ENCODE peak calls at places on chromosomes 2 and 18, in nine cellular contexts. P is NCI-H69, K is foreskin fibroblast, Z is head of caudate nucleus, W is NCI-H2029 treated with DMSO at 0.1 percent for 48 hours, S is ELR, C is germinal center, J is progenitor cell of endocrine pancreas, T is H54. F is an unnamed sample.

GRCh38 chr2:11891591-11891990 is 145.2 kb downstream of the LPIN1 start:
- DNase-seq in K (no peak), T (no peak), J (no peak), C (no peak), Z (no peak), W (no peak), P (no peak), S (no peak), F (no peak)

GRCh38 chr18:22424564-22424963 is 6.8 kb upstream of the CTAGE1 start:
- DNase-seq in P (no peak), Z (no peak), S (no peak), J (no peak), K (no peak), C (no peak), W (no peak), T (no peak), F (no peak)

GRCh38 chr2:232537079-232537478 is 2.4 kb upstream of the CHRNG start:
- DNase-seq in Z (no peak), W (no peak), C (peak), J (no peak), P (peak), S (peak), T (no peak), K (no peak), F (no peak)

GRCh38 chr18:62101236-62101635 is 85.6 kb downstream of the PIGN start:
- DNase-seq in S (no peak), P (no peak), W (no peak), J (no peak), C (no peak), T (no peak), Z (no peak), K (peak), F (no peak)

GRCh38 chr2:109284816-109285215 is 155.8 kb downstream of the SH3RF3 start:
- DNase-seq in W (peak), P (no peak), Z (no peak), S (no peak), T (no peak), J (no peak), C (no peak), K (peak), F (no peak)

GRCh38 chr2:197969391-197969893 is 165.0 kb downstream of the PLCL1 start:
- DNase-seq in C (no peak), P (no peak), K (peak), Z (no peak), T (no peak), J (no peak), S (peak), W (no peak), F (no peak)

GRCh38 chr2:171260471-171261424 is 100.1 kb upstream of the TLK1 start:
- DNase-seq in S (no peak), K (peak), Z (no peak), T (no peak), C (no peak), P (no peak), J (no peak), W (no peak), F (peak)

GRCh38 chr18:58251416-58251815 is 207.4 kb downstream of the NEDD4L start:
- DNase-seq in S (no peak), W (no peak), P (no peak), C (no peak), J (no peak), Z (no peak), T (no peak), K (no peak), F (no peak)

GRCh38 chr2:173401716-173402326 is 47.1 kb downstream of the CDCA7 start:
- DNase-seq in C (no peak), J (no peak), S (peak), T (no peak), K (peak), P (peak), W (no peak), Z (no peak), F (no peak)

GRCh38 chr2:199463708-199464613 is 6.2 kb upstream of the SATB2 start:
- DNase-seq in P (no peak), Z (no peak), W (no peak), K (peak), C (no peak), S (peak), T (no peak), J (no peak), F (peak)

F was measured in activated T-cell treated with anti-CD3 and anti-CD28 coated beads, Interleukin-2, amount 50 U/mL, for 48 hours.